ENCODE peak calls at places on chromosomes 2 and 18, in five cellular contexts. One of them, this sample, is unnamed.
A peak's percentile ranks its signal among the peaks of the same experiment; 100 is the strongest.

GRCh38 chr2:204180671-204181070 is 244.1 kb downstream of the ICOS start:
- DNase-seq in spleen: no peak
- DNase-seq in GM23338: no peak
- DNase-seq in stomach: no peak
- DNase-seq in H1: no peak
- DNase-seq in this sample: no peak

GRCh38 chr2:134170269-134170668 is 83.6 kb upstream of the MGAT5 start:
- DNase-seq in spleen: no peak
- DNase-seq in GM23338: no peak
- DNase-seq in stomach: no peak
- DNase-seq in H1: no peak
- DNase-seq in this sample: no peak

GRCh38 chr2:240797914-240798313 is 22.1 kb downstream of the KIF1A start:
- DNase-seq in spleen: peak; percentile 51
- DNase-seq in GM23338: no peak
- DNase-seq in stomach: no peak
- DNase-seq in H1: no peak
- DNase-seq in this sample: no peak

GRCh38 chr2:217489145-217489960 is 513.4 kb downstream of the TNS1 start:
- DNase-seq in spleen: no peak
- DNase-seq in GM23338: peak; percentile 18
- DNase-seq in stomach: no peak
- DNase-seq in H1: no peak
- DNase-seq in this sample: no peak

GRCh38 chr2:149924028-149924427 is 336.5 kb upstream of the MMADHC start:
- DNase-seq in spleen: no peak
- DNase-seq in GM23338: no peak
- DNase-seq in stomach: no peak
- DNase-seq in H1: no peak
- DNase-seq in this sample: no peak

GRCh38 chr2:118842687-118843491 is 4.6 kb downstream of the EN1 start:
- DNase-seq in spleen: peak; percentile 67
- DNase-seq in GM23338: peak; percentile 64
- DNase-seq in stomach: no peak
- DNase-seq in H1: no peak
- DNase-seq in this sample: no peak

GRCh38 chr2:40158781-40159180 is 293.1 kb downstream of the SLC8A1 start:
- DNase-seq in spleen: no peak
- DNase-seq in GM23338: no peak
- DNase-seq in stomach: no peak
- DNase-seq in H1: no peak
- DNase-seq in this sample: no peak

GRCh38 chr2:235709124-235709813 is 215.4 kb downstream of the AGAP1 start:
- DNase-seq in spleen: no peak
- DNase-seq in GM23338: no peak
- DNase-seq in stomach: peak; percentile 77
- DNase-seq in H1: no peak
- DNase-seq in this sample: no peak

GRCh38 chr18:23158884-23159820 is 23.9 kb downstream of the CABLES1 start:
- DNase-seq in spleen: no peak
- DNase-seq in GM23338: no peak
- DNase-seq in stomach: no peak
- DNase-seq in H1: no peak
- DNase-seq in this sample: no peak

GRCh38 chr2:233693963-233694362 is 1.3 kb downstream of the UGT1A6 start:
- DNase-seq in spleen: no peak
- DNase-seq in GM23338: no peak
- DNase-seq in stomach: no peak
- DNase-seq in H1: no peak
- DNase-seq in this sample: no peak

GRCh38 chr2:172307800-172308199 is 119.6 kb upstream of the ITGA6 start:
- DNase-seq in spleen: no peak
- DNase-seq in GM23338: no peak
- DNase-seq in stomach: peak; percentile 66
- DNase-seq in H1: no peak
- DNase-seq in this sample: no peak

GRCh38 chr2:120367649-120368048 is 21.7 kb downstream of the INHBB start:
- DNase-seq in spleen: no peak
- DNase-seq in GM23338: no peak
- DNase-seq in stomach: no peak
- DNase-seq in H1: no peak
- DNase-seq in this sample: no peak

GRCh38 chr2:138236142-138236541 is 265.4 kb upstream of the SPOPL start:
- DNase-seq in spleen: no peak
- DNase-seq in GM23338: no peak
- DNase-seq in stomach: no peak
- DNase-seq in H1: no peak
- DNase-seq in this sample: no peak

GRCh38 chr18:46366211-46366610 is 262.0 kb downstream of the HAUS1 start:
- DNase-seq in spleen: no peak
- DNase-seq in GM23338: no peak
- DNase-seq in stomach: no peak
- DNase-seq in H1: no peak
- DNase-seq in this sample: no peak

GRCh38 chr18:25810736-25811135 is 279.7 kb downstream of the SS18 start:
- DNase-seq in spleen: no peak
- DNase-seq in GM23338: no peak
- DNase-seq in stomach: no peak
- DNase-seq in H1: no peak
- DNase-seq in this sample: no peak

GRCh38 chr18:25805939-25806338 is 284.5 kb downstream of the SS18 start:
- DNase-seq in spleen: no peak
- DNase-seq in GM23338: no peak
- DNase-seq in stomach: no peak
- DNase-seq in H1: no peak
- DNase-seq in this sample: no peak

GRCh38 chr18:25805323-25805722 is 285.1 kb downstream of the SS18 start:
- DNase-seq in spleen: no peak
- DNase-seq in GM23338: no peak
- DNase-seq in stomach: no peak
- DNase-seq in H1: no peak
- DNase-seq in this sample: peak; percentile 87
- H3K4me3 ChIP-seq in spleen: no peak overlapping the region
- H3K4me3 ChIP-seq in GM23338: no peak overlapping the region
- H3K4me3 ChIP-seq in stomach: no peak overlapping the region
- H3K4me3 ChIP-seq in H1: no peak overlapping the region
- H3K4me3 ChIP-seq in this sample: no peak overlapping the region

GRCh38 chr2:10303634-10304378 is 1.1 kb downstream of the HPCAL1 start:
- DNase-seq in spleen: peak; percentile 92
- DNase-seq in GM23338: peak; percentile 65
- DNase-seq in stomach: peak; percentile 61
- DNase-seq in H1: no peak
- DNase-seq in this sample: no peak
- TF ChIP-seq CTCF in spleen: peak; percentile 8
- TF ChIP-seq CTCF in GM23338: peak; percentile 27
- TF ChIP-seq CTCF in stomach: no peak
- TF ChIP-seq CTCF in H1: no peak
- TF ChIP-seq CTCF in this sample: no peak

GRCh38 chr18:2776596-2776995 is 70.2 kb upstream of the EMILIN2 start:
- DNase-seq in spleen: no peak
- DNase-seq in GM23338: no peak
- DNase-seq in stomach: no peak
- DNase-seq in H1: no peak
- DNase-seq in this sample: no peak
- TF ChIP-seq POLR2AphosphoS5 in spleen: no peak
- TF ChIP-seq POLR2AphosphoS5 in GM23338: no peak
- TF ChIP-seq POLR2AphosphoS5 in stomach: no peak
- TF ChIP-seq POLR2AphosphoS5 in H1: no peak
- TF ChIP-seq POLR2AphosphoS5 in this sample: no peak

GRCh38 chr18:58243401-58243800 is 199.4 kb downstream of the NEDD4L start:
- DNase-seq in spleen: no peak
- DNase-seq in GM23338: no peak
- DNase-seq in stomach: no peak
- DNase-seq in H1: no peak
- DNase-seq in this sample: no peak

GRCh38 chr18:58249677-58250076 is 205.7 kb downstream of the NEDD4L start:
- DNase-seq in spleen: no peak
- DNase-seq in GM23338: no peak
- DNase-seq in stomach: no peak
- DNase-seq in H1: no peak
- DNase-seq in this sample: no peak

GRCh38 chr18:58251416-58251815 is 207.4 kb downstream of the NEDD4L start:
- DNase-seq in spleen: no peak
- DNase-seq in GM23338: no peak
- DNase-seq in stomach: no peak
- DNase-seq in H1: no peak
- DNase-seq in this sample: no peak

GRCh38 chr18:58242978-58243377 is 199.0 kb downstream of the NEDD4L start:
- DNase-seq in spleen: no peak
- DNase-seq in GM23338: no peak
- DNase-seq in stomach: no peak
- DNase-seq in H1: no peak
- DNase-seq in this sample: no peak

DNA sequence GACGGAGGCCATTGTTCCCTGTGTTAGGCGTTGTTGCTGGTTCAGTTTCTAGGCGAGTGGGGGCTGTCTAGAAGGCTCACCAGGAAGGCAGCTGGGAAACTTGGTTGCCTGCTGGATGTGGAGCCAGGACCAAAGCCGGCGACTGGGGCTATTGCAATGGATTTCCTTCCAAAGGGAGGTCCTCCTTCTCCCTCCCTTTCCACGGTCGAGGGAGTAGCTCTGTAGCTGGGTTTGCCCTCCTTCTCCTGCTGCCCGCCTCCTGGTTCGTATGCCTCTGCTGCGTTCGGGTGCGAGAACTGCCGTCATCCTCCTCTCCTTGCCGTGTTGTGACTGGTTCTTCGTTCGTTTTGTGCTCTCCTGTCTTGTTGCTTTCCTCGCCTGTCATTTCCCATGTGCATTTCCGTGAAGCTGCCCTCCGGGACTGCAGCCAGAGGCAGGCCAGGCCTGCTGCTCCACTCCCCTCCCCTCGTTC is 203.4 kb downstream of the NEDD4L start:
- DNase-seq in spleen: no peak
- DNase-seq in GM23338: peak; percentile 67
- DNase-seq in stomach: no peak
- DNase-seq in H1: no peak
- DNase-seq in this sample: no peak
- H3K4me3 ChIP-seq in spleen: no peak overlapping the region
- H3K4me3 ChIP-seq in GM23338: peak overlapping the region; percentile 31
- H3K4me3 ChIP-seq in stomach: peak overlapping the region; percentile 23
- H3K4me3 ChIP-seq in H1: peak overlapping the region; percentile 1
- H3K4me3 ChIP-seq in this sample: peak overlapping the region; percentile 30

GRCh38 chr2:143623270-143623669 is 494.1 kb downstream of the ARHGAP15 start:
- DNase-seq in spleen: no peak
- DNase-seq in GM23338: no peak
- DNase-seq in stomach: no peak
- DNase-seq in H1: no peak
- DNase-seq in this sample: no peak
- TF ChIP-seq CTCF in spleen: no peak
- TF ChIP-seq CTCF in GM23338: no peak
- TF ChIP-seq CTCF in stomach: no peak
- TF ChIP-seq CTCF in H1: no peak
- TF ChIP-seq CTCF in this sample: no peak

GRCh38 chr2:84897773-84898172 is 7.7 kb upstream of the TMSB10 start:
- DNase-seq in spleen: no peak
- DNase-seq in GM23338: no peak
- DNase-seq in stomach: no peak
- DNase-seq in H1: no peak
- DNase-seq in this sample: no peak

GRCh38 chr2:84899181-84899580 is 6.3 kb upstream of the TMSB10 start:
- DNase-seq in spleen: no peak
- DNase-seq in GM23338: no peak
- DNase-seq in stomach: no peak
- DNase-seq in H1: no peak
- DNase-seq in this sample: no peak

GRCh38 chr2:84894131-84894586 is 11.3 kb upstream of the TMSB10 start:
- DNase-seq in spleen: no peak
- DNase-seq in GM23338: peak; percentile 62
- DNase-seq in stomach: no peak
- DNase-seq in H1: no peak
- DNase-seq in this sample: no peak

GRCh38 chr2:84891355-84892010 is 10.6 kb upstream of the TRABD2A start:
- DNase-seq in spleen: no peak
- DNase-seq in GM23338: no peak
- DNase-seq in stomach: no peak
- DNase-seq in H1: no peak
- DNase-seq in this sample: peak; percentile 34

GRCh38 chr2:84894758-84895520 is 10.5 kb upstream of the TMSB10 start:
- DNase-seq in spleen: no peak
- DNase-seq in GM23338: no peak
- DNase-seq in stomach: no peak
- DNase-seq in H1: no peak
- DNase-seq in this sample: no peak
- TF ChIP-seq POLR2AphosphoS5 in spleen: no peak
- TF ChIP-seq POLR2AphosphoS5 in GM23338: no peak
- TF ChIP-seq POLR2AphosphoS5 in stomach: no peak
- TF ChIP-seq POLR2AphosphoS5 in H1: no peak
- TF ChIP-seq POLR2AphosphoS5 in this sample: no peak

GRCh38 chr18:11147962-11148654 is 1.3 kb downstream of the PIEZO2 start:
- DNase-seq in spleen: no peak
- DNase-seq in GM23338: peak; percentile 47
- DNase-seq in stomach: no peak
- DNase-seq in H1: no peak
- DNase-seq in this sample: no peak
- H3K4me3 ChIP-seq in spleen: peak overlapping the region; percentile 47
- H3K4me3 ChIP-seq in GM23338: peak overlapping the region; percentile 65
- H3K4me3 ChIP-seq in stomach: peak overlapping the region; percentile 58
- H3K4me3 ChIP-seq in H1: peak overlapping the region; percentile 70
- H3K4me3 ChIP-seq in this sample: peak overlapping the region; percentile 42

DNA sequence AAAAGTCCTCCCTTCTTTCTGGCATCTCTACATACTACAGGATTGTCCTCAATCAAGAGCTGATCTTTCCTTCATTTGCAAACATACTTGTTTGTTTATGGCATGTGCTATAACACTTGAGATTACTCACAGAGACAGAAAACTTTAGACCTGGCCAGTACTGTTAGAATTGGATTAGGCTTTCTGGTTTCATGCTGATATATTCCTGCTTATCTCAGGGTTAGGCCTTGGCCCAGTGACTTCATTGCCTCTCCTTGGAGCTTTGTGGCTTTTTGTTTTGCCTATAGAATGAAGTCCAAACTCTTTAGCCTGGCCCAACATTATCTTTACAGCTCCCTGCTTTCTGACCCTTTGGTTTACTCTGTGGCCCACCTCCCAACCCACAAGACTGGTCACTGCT is 363.3 kb downstream of the ALK start:
- DNase-seq in spleen: no peak
- DNase-seq in GM23338: no peak
- DNase-seq in stomach: no peak
- DNase-seq in H1: no peak
- DNase-seq in this sample: no peak
- TF ChIP-seq CTCF in spleen: no peak
- TF ChIP-seq CTCF in GM23338: no peak
- TF ChIP-seq CTCF in stomach: no peak
- TF ChIP-seq CTCF in H1: no peak
- TF ChIP-seq CTCF in this sample: no peak

GRCh38 chr2:196617430-196617829 is 22.1 kb upstream of the CCDC150 start:
- DNase-seq in spleen: no peak
- DNase-seq in GM23338: no peak
- DNase-seq in stomach: no peak
- DNase-seq in H1: no peak
- DNase-seq in this sample: no peak
- TF ChIP-seq POLR2AphosphoS5 in spleen: no peak
- TF ChIP-seq POLR2AphosphoS5 in GM23338: no peak
- TF ChIP-seq POLR2AphosphoS5 in stomach: no peak
- TF ChIP-seq POLR2AphosphoS5 in H1: no peak
- TF ChIP-seq POLR2AphosphoS5 in this sample: no peak

GRCh38 chr2:226758886-226759660 is 40.5 kb downstream of the IRS1 start:
- DNase-seq in spleen: no peak
- DNase-seq in GM23338: no peak
- DNase-seq in stomach: no peak
- DNase-seq in H1: no peak
- DNase-seq in this sample: no peak
- H3K4me3 ChIP-seq in spleen: no peak overlapping the region
- H3K4me3 ChIP-seq in GM23338: no peak overlapping the region
- H3K4me3 ChIP-seq in stomach: no peak overlapping the region
- H3K4me3 ChIP-seq in H1: no peak overlapping the region
- H3K4me3 ChIP-seq in this sample: no peak overlapping the region